ENCODE peak calls at places on chromosomes 12 and 14, in five cellular contexts. U, J, Q, S and F are unnamed samples.

GRCh38 chr12:53532026-53532425 is 24.7 kb upstream of the NPFF start:
- DNase-seq in S (no peak), Q (no peak), U (no peak), J (no peak), F (no peak)

GRCh38 chr12:22276313-22276712 is 58.2 kb downstream of the ST8SIA1 start:
- DNase-seq in S (no peak), J (no peak), Q (no peak), U (no peak), F (no peak)

GRCh38 chr14:34243001-34243400 is 219.0 kb downstream of the SPTSSA start:
- DNase-seq in S (no peak), U (no peak), J (no peak), Q (no peak), F (no peak)

GRCh38 chr14:100536141-100536540 is 51.1 kb downstream of the BEGAIN start:
- DNase-seq in J (no peak), Q (no peak), S (no peak), U (no peak), F (peak)

GRCh38 chr14:76348898-76349297 is 27.0 kb upstream of the ESRRB start:
- DNase-seq in Q (peak), J (peak), S (peak), U (no peak), F (no peak)

GRCh38 chr12:94262228-94263010 is 114.0 kb downstream of the PLXNC1 start:
- DNase-seq in S (peak), Q (peak), J (peak), U (no peak), F (peak)

GRCh38 chr12:51371295-51371953 is 19.8 kb downstream of the GALNT6 start:
- DNase-seq in Q (peak), J (peak), U (peak), S (peak), F (no peak)

GRCh38 chr14:103541944-103542544 is 13.0 kb downstream of the TRMT61A start:
- DNase-seq in U (no peak), S (no peak), J (no peak), Q (no peak), F (peak)

GRCh38 chr12:12474931-12475485 is 87.7 kb downstream of the DUSP16 start:
- DNase-seq in J (no peak), U (no peak), Q (peak), S (peak), F (peak)

GRCh38 chr12:81125691-81126090 is 47.8 kb downstream of the ACSS3 start:
- DNase-seq in S (no peak), U (no peak), J (no peak), Q (no peak), F (no peak)

GRCh38 chr14:54166049-54166950 is 209.7 kb upstream of the BMP4 start:
- DNase-seq in J (no peak), U (no peak), S (no peak), Q (no peak), F (no peak)

GRCh38 chr12:55009171-55009570 is 10.6 kb upstream of the NEUROD4 start:
- DNase-seq in S (no peak), J (no peak), U (no peak), Q (no peak), F (no peak)

GRCh38 chr12:56150563-56150962 is 1.8 kb upstream of the MYL6B start:
- DNase-seq in U (no peak), J (no peak), Q (no peak), S (peak), F (no peak)

GRCh38 chr14:102910442-102910841 is 12.0 kb upstream of the AMN start:
- DNase-seq in U (no peak), S (no peak), J (no peak), Q (no peak), F (no peak)

GRCh38 chr14:54695196-54695595 is 128.3 kb downstream of the SAMD4A start:
- DNase-seq in Q (no peak), U (no peak), J (no peak), S (no peak), F (no peak)

GRCh38 chr12:101209319-101210302 is at the start of gene SLC5A8:
- DNase-seq in U (no peak), Q (no peak), J (no peak), S (no peak), F (no peak)
- H3K4me3 ChIP-seq in U (no peak), Q (no peak), J (no peak), S (no peak), F (no peak)

GRCh38 chr12:8894378-8894777 is 19.9 kb upstream of the PHC1 start:
- DNase-seq in S (no peak), U (no peak), Q (no peak), J (no peak), F (no peak)
- H3K4me3 ChIP-seq in S (no peak), U (no peak), Q (no peak), J (no peak), F (no peak)

GRCh38 chr12:95549392-95550084 is 1.7 kb downstream of the USP44 start:
- DNase-seq in S (no peak), U (no peak), Q (no peak), J (no peak), F (no peak)
- H3K4me3 ChIP-seq in S (peak), U (no peak), Q (no peak), J (no peak), F (no peak)

GRCh38 chr14:51862839-51863235 is 2.4 kb downstream of the GNG2 start:
- DNase-seq in S (peak), U (no peak), Q (no peak), J (no peak), F (no peak)
- H3K4me3 ChIP-seq in S (peak), U (no peak), Q (no peak), J (no peak), F (peak)

GRCh38 chr14:101875726-101876268 is 88.6 kb upstream of the DYNC1H1 start:
- DNase-seq in U (no peak), S (no peak), J (no peak), Q (no peak), F (no peak)
- H3K4me3 ChIP-seq in U (no peak), S (no peak), J (no peak), Q (no peak), F (peak)

DNA sequence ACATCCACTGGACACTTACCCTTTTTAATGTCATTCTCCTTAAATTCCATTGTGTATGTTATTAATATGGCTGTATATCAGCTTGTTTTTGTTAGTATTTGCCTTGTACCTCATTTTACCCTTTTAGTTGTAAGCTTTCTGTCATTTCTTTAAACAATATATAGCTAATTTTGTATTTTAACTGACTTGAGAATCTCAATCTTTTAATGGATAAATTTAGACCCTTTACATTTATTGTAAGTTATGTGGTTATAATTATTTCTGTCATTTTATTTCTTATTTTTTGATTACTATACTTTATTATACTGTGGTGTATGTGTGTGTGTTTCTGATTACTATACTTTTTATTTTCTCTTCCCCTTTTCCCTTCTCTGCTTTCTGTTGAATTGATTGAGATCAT is 159.0 kb upstream of the LHX5 start:
- DNase-seq in J (no peak), S (no peak), Q (no peak), U (no peak), F (no peak)
- H3K4me3 ChIP-seq in J (no peak), S (no peak), Q (no peak), U (no peak), F (no peak)

DNA sequence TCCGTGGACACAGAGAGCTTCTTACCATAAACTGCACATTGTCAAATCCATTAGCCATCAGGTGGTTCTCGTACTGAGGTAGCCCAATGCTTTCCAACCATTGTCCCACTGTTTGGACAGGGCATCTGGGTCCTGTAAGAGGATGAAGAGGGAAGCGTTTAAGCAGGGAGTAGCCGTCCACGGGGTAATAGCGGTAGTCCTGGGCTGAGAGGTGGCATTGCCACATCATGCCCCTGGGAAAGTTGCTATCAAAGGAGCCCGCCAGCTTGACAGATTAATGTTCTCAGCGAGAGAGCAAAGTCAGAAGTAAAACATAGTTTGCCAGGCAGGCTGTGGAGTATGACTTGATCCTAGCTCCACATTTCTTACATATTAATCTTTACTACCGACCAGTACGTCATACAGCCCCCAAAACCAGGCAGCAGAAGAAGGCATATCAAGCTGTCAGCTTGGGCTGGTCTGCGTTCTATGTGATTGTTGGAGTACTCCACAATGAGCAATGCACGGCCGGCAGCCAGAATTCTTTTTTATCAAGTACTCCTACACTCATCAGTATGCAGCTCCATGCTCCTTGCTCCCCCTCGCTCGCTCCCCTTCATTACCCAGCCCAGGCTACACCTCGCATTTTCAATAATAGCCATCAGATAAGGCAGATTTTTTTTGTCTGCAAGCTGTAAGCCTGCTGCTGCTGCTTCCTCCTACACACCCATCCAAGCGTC is 493.1 kb upstream of the GARIN6 start:
- DNase-seq in Q (no peak), U (no peak), J (no peak), S (no peak), F (no peak)
- H3K4me3 ChIP-seq in Q (no peak), U (no peak), J (no peak), S (no peak), F (no peak)

GRCh38 chr14:91861091-91861490 is 6.2 kb downstream of the TC2N start:
- DNase-seq in J (no peak), S (no peak), U (no peak), Q (no peak), F (no peak)
- H3K4me3 ChIP-seq in J (no peak), S (no peak), U (no peak), Q (no peak), F (no peak)

GRCh38 chr12:6042447-6042846 is 82.0 kb downstream of the VWF start:
- DNase-seq in Q (no peak), J (no peak), U (no peak), S (no peak), F (no peak)

GRCh38 chr12:6045438-6045837 is 79.0 kb downstream of the VWF start:
- DNase-seq in S (no peak), J (no peak), Q (no peak), U (no peak), F (no peak)

GRCh38 chr12:6044082-6044481 is 80.4 kb downstream of the VWF start:
- DNase-seq in U (no peak), J (no peak), S (no peak), Q (no peak), F (no peak)

GRCh38 chr12:6039894-6040601 is 84.4 kb downstream of the VWF start:
- DNase-seq in J (no peak), Q (peak), S (peak), U (peak), F (no peak)

DNA sequence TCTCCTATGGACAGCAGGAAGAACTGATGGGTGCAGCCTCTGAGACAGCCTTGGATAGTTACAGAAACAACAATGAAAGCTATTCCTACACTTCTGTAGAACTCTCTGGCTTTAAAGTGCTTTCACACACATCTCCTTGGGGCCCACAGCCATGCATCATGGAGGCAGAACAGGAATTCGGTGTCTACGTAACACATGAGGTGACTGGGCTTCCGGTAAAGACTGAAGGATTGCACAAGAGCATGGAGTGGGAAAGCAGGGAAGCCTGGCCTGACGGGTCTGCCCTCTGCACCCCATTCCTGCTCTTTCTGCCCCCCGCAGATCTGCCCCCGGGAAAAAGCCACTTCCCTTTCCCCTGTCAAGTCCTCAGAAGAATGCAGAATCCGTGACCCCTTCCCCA is 82.6 kb downstream of the VWF start:
- DNase-seq in U (no peak), J (no peak), S (peak), Q (no peak), F (no peak)
- H3K4me3 ChIP-seq in U (no peak), J (no peak), S (no peak), Q (no peak), F (no peak)